ENCODE peak calls at places on chromosomes 7 and 10, in eight cellular contexts. One of them, this sample, is unnamed.

GRCh38 chr7:148852272-148852671 is 31.8 kb downstream of the EZH2 start:
- DNase-seq in HEK293T: no peak
- DNase-seq in cardiac muscle cell: no peak
- DNase-seq in AG04450: no peak
- DNase-seq in HTR-8/SVneo: no peak
- DNase-seq in astrocyte of the hippocampus: no peak
- DNase-seq in head of caudate nucleus: no peak
- DNase-seq in NCI-H2029 treated with DMSO at 0.1 percent for 48 hours: no peak
- DNase-seq in this sample: no peak

GRCh38 chr7:147070886-147071285 is 954.3 kb downstream of the CNTNAP2 start:
- DNase-seq in astrocyte of the hippocampus: no peak
- DNase-seq in cardiac muscle cell: no peak
- DNase-seq in NCI-H2029 treated with DMSO at 0.1 percent for 48 hours: no peak
- DNase-seq in HEK293T: no peak
- DNase-seq in AG04450: no peak
- DNase-seq in head of caudate nucleus: no peak
- DNase-seq in HTR-8/SVneo: no peak
- DNase-seq in this sample: no peak

GRCh38 chr7:2032030-2032875 is 200.5 kb downstream of the MAD1L1 start:
- DNase-seq in head of caudate nucleus: peak; percentile 30
- DNase-seq in NCI-H2029 treated with DMSO at 0.1 percent for 48 hours: no peak
- DNase-seq in HEK293T: no peak
- DNase-seq in AG04450: no peak
- DNase-seq in astrocyte of the hippocampus: peak; percentile 58
- DNase-seq in HTR-8/SVneo: no peak
- DNase-seq in cardiac muscle cell: no peak
- DNase-seq in this sample: peak; percentile 46

GRCh38 chr10:43001427-43001795 is 75.5 kb upstream of the RET start:
- DNase-seq in astrocyte of the hippocampus: no peak
- DNase-seq in HTR-8/SVneo: no peak
- DNase-seq in AG04450: no peak
- DNase-seq in cardiac muscle cell: no peak
- DNase-seq in NCI-H2029 treated with DMSO at 0.1 percent for 48 hours: no peak
- DNase-seq in head of caudate nucleus: no peak
- DNase-seq in HEK293T: no peak
- DNase-seq in this sample: no peak

GRCh38 chr10:28449382-28449781 is 83.5 kb upstream of the WAC start:
- DNase-seq in NCI-H2029 treated with DMSO at 0.1 percent for 48 hours: no peak
- DNase-seq in cardiac muscle cell: no peak
- DNase-seq in AG04450: no peak
- DNase-seq in HEK293T: no peak
- DNase-seq in head of caudate nucleus: no peak
- DNase-seq in astrocyte of the hippocampus: no peak
- DNase-seq in HTR-8/SVneo: no peak
- DNase-seq in this sample: no peak

GRCh38 chr7:142131439-142131838 is 19.9 kb downstream of the MGAM2 start:
- DNase-seq in head of caudate nucleus: no peak
- DNase-seq in HTR-8/SVneo: no peak
- DNase-seq in cardiac muscle cell: no peak
- DNase-seq in AG04450: no peak
- DNase-seq in astrocyte of the hippocampus: no peak
- DNase-seq in HEK293T: no peak
- DNase-seq in NCI-H2029 treated with DMSO at 0.1 percent for 48 hours: no peak
- DNase-seq in this sample: no peak

GRCh38 chr10:34838366-34838900 is 23.3 kb upstream of the PARD3 start:
- DNase-seq in head of caudate nucleus: no peak
- DNase-seq in AG04450: no peak
- DNase-seq in HTR-8/SVneo: no peak
- DNase-seq in NCI-H2029 treated with DMSO at 0.1 percent for 48 hours: no peak
- DNase-seq in cardiac muscle cell: no peak
- DNase-seq in astrocyte of the hippocampus: no peak
- DNase-seq in HEK293T: no peak
- DNase-seq in this sample: no peak

GRCh38 chr7:44695756-44696155 is 52.9 kb upstream of the ZMIZ2 start:
- DNase-seq in cardiac muscle cell: no peak
- DNase-seq in HTR-8/SVneo: no peak
- DNase-seq in NCI-H2029 treated with DMSO at 0.1 percent for 48 hours: no peak
- DNase-seq in astrocyte of the hippocampus: no peak
- DNase-seq in HEK293T: no peak
- DNase-seq in AG04450: no peak
- DNase-seq in head of caudate nucleus: no peak
- DNase-seq in this sample: no peak

GRCh38 chr7:3032256-3032655 is 11.4 kb downstream of the CARD11 start:
- DNase-seq in NCI-H2029 treated with DMSO at 0.1 percent for 48 hours: no peak
- DNase-seq in AG04450: no peak
- DNase-seq in HTR-8/SVneo: no peak
- DNase-seq in HEK293T: no peak
- DNase-seq in head of caudate nucleus: no peak
- DNase-seq in astrocyte of the hippocampus: no peak
- DNase-seq in cardiac muscle cell: no peak
- DNase-seq in this sample: no peak

GRCh38 chr10:73584737-73585136 is 6.4 kb downstream of the USP54 start:
- DNase-seq in HTR-8/SVneo: no peak
- DNase-seq in NCI-H2029 treated with DMSO at 0.1 percent for 48 hours: no peak
- DNase-seq in cardiac muscle cell: no peak
- DNase-seq in astrocyte of the hippocampus: no peak
- DNase-seq in AG04450: no peak
- DNase-seq in head of caudate nucleus: no peak
- DNase-seq in HEK293T: no peak
- DNase-seq in this sample: no peak

GRCh38 chr10:24969732-24970330 is 17.4 kb upstream of the PRTFDC1 start:
- DNase-seq in HTR-8/SVneo: no peak
- DNase-seq in HEK293T: no peak
- DNase-seq in cardiac muscle cell: no peak
- DNase-seq in NCI-H2029 treated with DMSO at 0.1 percent for 48 hours: no peak
- DNase-seq in astrocyte of the hippocampus: no peak
- DNase-seq in head of caudate nucleus: no peak
- DNase-seq in AG04450: no peak
- DNase-seq in this sample: no peak

GRCh38 chr7:121913947-121914346 is 41.0 kb downstream of the PTPRZ1 start:
- DNase-seq in astrocyte of the hippocampus: no peak
- DNase-seq in cardiac muscle cell: no peak
- DNase-seq in NCI-H2029 treated with DMSO at 0.1 percent for 48 hours: no peak
- DNase-seq in HTR-8/SVneo: no peak
- DNase-seq in head of caudate nucleus: no peak
- DNase-seq in AG04450: no peak
- DNase-seq in HEK293T: no peak
- DNase-seq in this sample: no peak

GRCh38 chr7:99203092-99203491 is 4.8 kb downstream of the KPNA7 start:
- DNase-seq in astrocyte of the hippocampus: no peak
- DNase-seq in head of caudate nucleus: no peak
- DNase-seq in HTR-8/SVneo: no peak
- DNase-seq in AG04450: no peak
- DNase-seq in NCI-H2029 treated with DMSO at 0.1 percent for 48 hours: no peak
- DNase-seq in HEK293T: no peak
- DNase-seq in cardiac muscle cell: no peak
- DNase-seq in this sample: no peak

GRCh38 chr10:126843299-126843934 is 61.8 kb upstream of the DOCK1 start:
- DNase-seq in HTR-8/SVneo: no peak
- DNase-seq in head of caudate nucleus: no peak
- DNase-seq in HEK293T: no peak
- DNase-seq in NCI-H2029 treated with DMSO at 0.1 percent for 48 hours: no peak
- DNase-seq in AG04450: no peak
- DNase-seq in cardiac muscle cell: no peak
- DNase-seq in astrocyte of the hippocampus: no peak
- DNase-seq in this sample: no peak

GRCh38 chr10:123166618-123167017 is 12.4 kb downstream of the BUB3 start:
- DNase-seq in AG04450: no peak
- DNase-seq in NCI-H2029 treated with DMSO at 0.1 percent for 48 hours: no peak
- DNase-seq in cardiac muscle cell: no peak
- DNase-seq in astrocyte of the hippocampus: no peak
- DNase-seq in HEK293T: no peak
- DNase-seq in head of caudate nucleus: no peak
- DNase-seq in HTR-8/SVneo: no peak
- DNase-seq in this sample: no peak

GRCh38 chr7:113033959-113034358 is 52.7 kb downstream of the GPR85 start:
- DNase-seq in HEK293T: no peak
- DNase-seq in cardiac muscle cell: no peak
- DNase-seq in AG04450: no peak
- DNase-seq in head of caudate nucleus: no peak
- DNase-seq in astrocyte of the hippocampus: no peak
- DNase-seq in HTR-8/SVneo: no peak
- DNase-seq in NCI-H2029 treated with DMSO at 0.1 percent for 48 hours: no peak
- DNase-seq in this sample: no peak

GRCh38 chr10:73998623-73999622 is 1.0 kb downstream of the VCL start:
- DNase-seq in cardiac muscle cell: peak; percentile 65
- DNase-seq in HTR-8/SVneo: peak; percentile 79
- DNase-seq in NCI-H2029 treated with DMSO at 0.1 percent for 48 hours: no peak
- DNase-seq in HEK293T: peak; percentile 55
- DNase-seq in head of caudate nucleus: peak; percentile 61
- DNase-seq in AG04450: peak; percentile 55
- DNase-seq in astrocyte of the hippocampus: peak; percentile 88
- DNase-seq in this sample: peak; percentile 68

This sample was measured in cerebellum.